ENCODE peak calls at places on chromosomes 1 and 21, in nine cellular contexts. W, Q, J, N, R, Y, B, X and U are unnamed samples.

GRCh38 chr1:81756872-81757271 is 43.9 kb upstream of the ADGRL2 start:
- DNase-seq in W (no peak), Q (no peak), J (no peak), N (no peak), R (no peak), Y (no peak), B (peak), X (peak), U (no peak)

GRCh38 chr1:62318756-62319544 is at the start of gene KANK4:
- DNase-seq in W (no peak), Q (no peak), J (peak), N (peak), R (no peak), Y (no peak), B (no peak), X (no peak), U (no peak)

GRCh38 chr21:37358392-37358791 is 8.2 kb upstream of the DYRK1A start:
- DNase-seq in W (no peak), Q (no peak), J (no peak), N (no peak), R (no peak), Y (no peak), B (no peak), X (no peak), U (no peak)

GRCh38 chr1:94301186-94301585 is 63.8 kb upstream of the ARHGAP29 start:
- DNase-seq in W (no peak), Q (no peak), J (no peak), N (no peak), R (no peak), Y (no peak), B (no peak), X (no peak), U (no peak)

GRCh38 chr1:110880708-110881374 is 7.9 kb downstream of the CD53 start:
- DNase-seq in W (no peak), Q (no peak), J (no peak), N (no peak), R (peak), Y (peak), B (no peak), X (no peak), U (no peak)

GRCh38 chr1:245411245-245411644 is 256.5 kb downstream of the KIF26B start:
- DNase-seq in W (no peak), Q (no peak), J (no peak), N (no peak), R (no peak), Y (no peak), B (peak), X (peak), U (no peak)

GRCh38 chr1:155139895-155140629 is at the start of gene DPM3:
- DNase-seq in W (peak), Q (no peak), J (peak), N (peak), R (peak), Y (no peak), B (peak), X (peak), U (peak)

GRCh38 chr1:162716123-162716522 is 74.4 kb upstream of the HSD17B7 start:
- DNase-seq in W (no peak), Q (no peak), J (peak), N (no peak), R (no peak), Y (no peak), B (no peak), X (no peak), U (no peak)

GRCh38 chr1:59814180-59814900 is 409 bp upstream of the HOOK1 start:
- DNase-seq in W (peak), Q (peak), J (peak), N (peak), R (peak), Y (peak), B (no peak), X (no peak), U (peak)

GRCh38 chr1:231550448-231550781 is 21.9 kb downstream of the TSNAX start:
- DNase-seq in W (no peak), Q (no peak), J (no peak), N (peak), R (no peak), Y (no peak), B (no peak), X (no peak), U (peak)

GRCh38 chr1:42737257-42737656 is 2.8 kb downstream of the CLDN19 start:
- DNase-seq in W (peak), Q (no peak), J (peak), N (no peak), R (no peak), Y (no peak), B (no peak), X (no peak), U (no peak)

GRCh38 chr21:38784458-38785266 is 21.1 kb upstream of the ETS2 start:
- DNase-seq in W (no peak), Q (no peak), J (no peak), N (no peak), R (no peak), Y (no peak), B (no peak), X (no peak), U (no peak)

GRCh38 chr1:24749257-24749656 is 4.0 kb downstream of the CLIC4 start:
- DNase-seq in W (no peak), Q (no peak), J (no peak), N (no peak), R (no peak), Y (no peak), B (no peak), X (no peak), U (no peak)

GRCh38 chr1:145771056-145771455 is 51.8 kb downstream of the CD160 start:
- DNase-seq in W (no peak), Q (no peak), J (no peak), N (no peak), R (no peak), Y (no peak), B (no peak), X (no peak), U (no peak)

GRCh38 chr1:3071507-3072177 is 2.6 kb downstream of the PRDM16 start:
- DNase-seq in W (no peak), Q (no peak), J (no peak), N (no peak), R (no peak), Y (no peak), B (no peak), X (no peak), U (no peak)

GRCh38 chr1:116909511-116910378 is at the start of gene PTGFRN:
- DNase-seq in W (peak), Q (peak), J (peak), N (peak), R (peak), Y (no peak), B (peak), X (peak), U (peak)

GRCh38 chr1:39321979-39322378 is 117.5 kb downstream of the MACF1 start:
- DNase-seq in W (no peak), Q (no peak), J (no peak), N (no peak), R (no peak), Y (no peak), B (no peak), X (no peak), U (no peak)

DNA sequence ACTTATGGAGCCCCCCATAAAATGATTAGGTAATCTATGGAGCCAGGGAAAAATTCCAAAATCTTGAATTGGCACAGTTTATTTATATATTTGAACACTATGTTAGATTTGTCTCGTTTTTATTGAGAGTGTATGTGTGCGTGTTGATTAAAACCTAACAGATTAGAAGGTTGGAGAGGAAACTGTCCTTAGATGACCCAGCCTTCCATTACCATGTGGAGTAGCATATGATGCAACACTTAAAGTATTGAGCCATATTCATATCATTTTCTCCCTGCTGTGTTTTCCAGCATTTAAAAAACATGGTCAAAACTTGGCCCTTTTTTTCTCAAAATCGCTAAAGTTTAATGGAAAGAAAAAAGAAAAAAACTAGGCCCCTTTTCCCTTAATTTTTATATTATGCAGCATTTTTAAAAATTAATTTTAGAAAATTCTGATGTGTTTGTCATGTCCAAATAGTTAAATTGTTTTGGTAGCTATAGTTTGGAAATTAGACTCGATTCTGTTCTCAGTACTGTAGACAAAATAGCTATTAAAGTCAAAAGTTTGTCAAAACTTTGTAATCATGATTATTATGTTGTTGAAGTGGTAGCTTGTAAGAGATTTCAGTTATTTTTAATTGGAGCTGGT is 2.3 kb downstream of the LRRC8D start:
- DNase-seq in W (no peak), Q (no peak), J (no peak), N (no peak), R (no peak), Y (no peak), B (peak), X (no peak), U (peak)
- H3K27ac ChIP-seq in W (no peak), Q (no peak), J (no peak), N (no peak), R (no peak), Y (no peak), B (no peak), X (no peak), U (no peak)

DNA sequence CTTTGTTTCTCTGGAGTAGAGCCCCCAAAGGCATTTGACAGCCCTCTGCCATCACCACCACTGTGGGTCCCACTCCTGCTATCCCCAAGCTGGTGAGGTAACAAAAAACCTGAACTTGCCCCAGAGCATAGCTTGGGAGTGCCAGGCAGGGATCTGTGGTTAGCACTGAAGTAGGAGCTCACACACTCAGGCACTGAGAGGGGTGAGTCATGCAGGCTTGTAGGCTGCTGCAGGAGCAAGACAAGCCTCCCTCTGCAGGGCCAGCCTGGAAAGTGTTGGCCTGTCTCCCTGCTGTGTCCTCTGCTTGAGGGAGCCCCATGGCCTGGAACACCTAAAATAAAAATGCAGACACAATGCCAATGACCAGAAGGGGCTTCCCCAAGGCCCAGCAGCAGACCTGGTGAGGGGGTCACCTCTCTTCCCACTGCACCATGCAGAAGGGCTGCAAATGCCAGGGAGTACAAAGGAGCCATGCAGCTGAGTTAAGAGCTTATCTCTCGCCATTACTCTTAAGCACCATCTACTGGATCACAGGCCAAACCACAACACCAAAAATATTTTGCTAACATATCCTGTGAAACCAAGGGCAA is 108.9 kb upstream of the POGK start:
- DNase-seq in W (no peak), Q (no peak), J (no peak), N (no peak), R (no peak), Y (peak), B (no peak), X (peak), U (no peak)
- H3K27ac ChIP-seq in W (no peak), Q (no peak), J (no peak), N (no peak), R (no peak), Y (no peak), B (no peak), X (no peak), U (no peak)

DNA sequence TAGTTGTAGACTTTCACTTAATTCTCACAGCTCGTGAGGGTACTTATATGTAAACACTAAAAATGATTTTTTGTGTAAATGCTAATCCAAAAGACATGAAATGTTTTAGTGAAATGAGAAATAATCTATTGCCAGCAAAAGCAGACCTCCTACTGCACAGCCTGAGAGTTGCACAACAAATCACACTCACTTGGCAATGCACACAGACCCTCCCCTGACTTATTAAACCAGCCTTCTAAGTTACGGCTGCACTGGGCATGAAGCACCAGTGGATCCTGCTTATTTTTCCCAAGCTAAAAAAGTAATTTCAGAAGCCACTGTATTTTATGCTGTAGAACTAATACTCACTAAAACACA is 10.3 kb downstream of the ERRFI1 start:
- DNase-seq in W (no peak), Q (no peak), J (no peak), N (no peak), R (no peak), Y (no peak), B (peak), X (no peak), U (no peak)
- H3K27ac ChIP-seq in W (peak), Q (no peak), J (peak), N (no peak), R (no peak), Y (peak), B (no peak), X (peak), U (no peak)

GRCh38 chr1:151372411-151372934 is at the start of gene SELENBP1:
- DNase-seq in W (peak), Q (peak), J (peak), N (peak), R (no peak), Y (peak), B (peak), X (peak), U (peak)
- H3K27ac ChIP-seq in W (peak), Q (no peak), J (peak), N (no peak), R (no peak), Y (no peak), B (peak), X (no peak), U (peak)

GRCh38 chr1:78146137-78146822 is 100.5 kb downstream of the GIPC2 start:
- DNase-seq in W (no peak), Q (no peak), J (no peak), N (no peak), R (no peak), Y (no peak), B (no peak), X (no peak), U (no peak)
- H3K27ac ChIP-seq in W (no peak), Q (no peak), J (no peak), N (no peak), R (no peak), Y (no peak), B (no peak), X (no peak), U (no peak)